ENCODE peak calls at places on chromosomes 5 and 9, in four cellular contexts. S is iris pigment epithelial cell, Q is GM06990, Y is NCI-H526. M is an unnamed sample.

GRCh38 chr5:57383093-57383861 is 99.3 kb downstream of the ACTBL2 start:
- DNase-seq in S (peak; percentile 93), Q (no peak), Y (no peak), M (no peak)

GRCh38 chr5:156051972-156052371 is 275.0 kb upstream of the SGCD start:
- DNase-seq in S (no peak), Q (no peak), Y (no peak), M (no peak)

GRCh38 chr9:16002816-16003215 is 450.0 kb downstream of the CCDC171 start:
- DNase-seq in S (peak; percentile 69), Q (no peak), Y (no peak), M (no peak)

GRCh38 chr9:133589454-133590227 is 19.5 kb downstream of the FAM163B start:
- DNase-seq in S (no peak), Q (no peak), Y (no peak), M (no peak)

GRCh38 chr9:32426278-32426939 is 42.0 kb downstream of the ACO1 start:
- DNase-seq in S (peak; percentile 99), Q (no peak), Y (no peak), M (no peak)

GRCh38 chr9:71826289-71826688 is 58.0 kb upstream of the CEMIP2 start:
- DNase-seq in S (no peak), Q (no peak), Y (no peak), M (no peak)

GRCh38 chr9:75186767-75187380 is 98.6 kb downstream of the OSTF1 start:
- DNase-seq in S (peak; percentile 27), Q (no peak), Y (no peak), M (no peak)

GRCh38 chr9:130432796-130433167 is 12.0 kb upstream of the ASS1 start:
- DNase-seq in S (no peak), Q (no peak), Y (no peak), M (no peak)

GRCh38 chr5:134148986-134149539 is 27.7 kb downstream of the SKP1 start:
- DNase-seq in S (no peak), Q (no peak), Y (no peak), M (no peak)

GRCh38 chr5:145762833-145763232 is 72.3 kb downstream of the PRELID2 start:
- DNase-seq in S (no peak), Q (no peak), Y (no peak), M (no peak)

GRCh38 chr5:154242442-154242841 is 51.9 kb downstream of the GALNT10 start:
- DNase-seq in S (no peak), Q (no peak), Y (no peak), M (no peak)

GRCh38 chr5:150069619-150070276 is 16.6 kb downstream of the CSF1R start:
- DNase-seq in S (no peak), Q (no peak), Y (no peak), M (no peak)

GRCh38 chr9:129182625-129183494 is 4.8 kb upstream of the IER5L start:
- DNase-seq in S (no peak), Q (no peak), Y (no peak), M (no peak)

GRCh38 chr5:86155763-86156162 is 462.0 kb upstream of the COX7C start:
- DNase-seq in S (no peak), Q (no peak), Y (no peak), M (no peak)

GRCh38 chr5:57324159-57324558 is 150.3 kb downstream of the GPBP1 start:
- DNase-seq in S (no peak), Q (no peak), Y (no peak), M (no peak)

GRCh38 chr5:82413302-82414042 is 135.3 kb upstream of the RPS23 start:
- DNase-seq in S (peak; percentile 93), Q (no peak), Y (no peak), M (no peak)

GRCh38 chr9:123364241-123364824 is 8.3 kb downstream of the CRB2 start:
- DNase-seq in S (peak; percentile 38), Q (no peak), Y (no peak), M (no peak)

GRCh38 chr5:123422433-123423277 is 548 bp downstream of the CEP120 start:
- DNase-seq in S (peak; percentile 42), Q (no peak), Y (no peak), M (no peak)

GRCh38 chr9:127855522-127855921 is 1.1 kb upstream of the ENG start:
- DNase-seq in S (no peak), Q (no peak), Y (no peak), M (no peak)

GRCh38 chr9:130446111-130446861 is 1.5 kb downstream of the ASS1 start:
- DNase-seq in S (peak; percentile 84), Q (no peak), Y (no peak), M (no peak)

GRCh38 chr9:136686794-136687711 is at the start of gene AGPAT2:
- DNase-seq in S (peak; percentile 53), Q (peak; percentile 74), Y (no peak), M (peak; percentile 64)

GRCh38 chr5:114449836-114450515 is 88.1 kb downstream of the KCNN2 start:
- DNase-seq in S (peak; percentile 62), Q (peak; percentile 80), Y (peak; percentile 17), M (peak; percentile 37)